ENCODE peak calls at places on chromosomes 2 and 18, in ten cellular contexts. R is uterus, S is stomach, M is kidney epithelial cell, A is PC-3, J is Caco-2, L is choroid plexus epithelial cell, D is HFF-Myc, Y is fibroblast of mammary gland, F is dorsolateral prefrontal cortex. I is an unnamed sample.

GRCh38 chr2:129872438-129872837 is 107.0 kb upstream of the RAB6C start:
- DNase-seq in A (no peak), M (no peak), L (no peak), J (no peak), F (no peak), D (no peak), S (no peak), Y (no peak), R (no peak), I (no peak)

GRCh38 chr2:219951111-219951510 is 323.7 kb downstream of the SLC4A3 start:
- DNase-seq in S (no peak), Y (no peak), R (no peak), A (no peak), J (no peak), L (no peak), M (no peak), F (no peak), D (no peak), I (no peak)

GRCh38 chr18:71405142-71405806 is 1116.4 kb downstream of the SOCS6 start:
- DNase-seq in D (no peak), M (no peak), F (no peak), R (no peak), A (no peak), L (no peak), J (no peak), S (no peak), Y (no peak), I (no peak)

GRCh38 chr2:88018969-88019368 is 2.6 kb upstream of the RNU2-63P start:
- DNase-seq in F (no peak), L (no peak), S (no peak), R (no peak), M (no peak), D (no peak), A (no peak), Y (no peak), J (no peak), I (no peak)

GRCh38 chr18:57915848-57916596 is 112.9 kb upstream of the ATP8B1 start:
- DNase-seq in Y (no peak), F (peak), R (no peak), S (no peak), L (no peak), A (no peak), M (no peak), D (no peak), J (no peak), I (no peak)

GRCh38 chr18:74689251-74689650 is 91.6 kb downstream of the ZNF407 start:
- DNase-seq in A (no peak), J (no peak), Y (peak), R (no peak), F (no peak), L (peak), D (peak), M (no peak), S (no peak), I (peak)

GRCh38 chr2:181563101-181563692 is 93.7 kb downstream of the CERKL start:
- DNase-seq in R (no peak), D (no peak), A (no peak), S (no peak), F (no peak), Y (peak), J (no peak), M (no peak), L (no peak), I (peak)

GRCh38 chr2:233031556-233032500 is 644 bp upstream of the NEU2 start:
- DNase-seq in D (no peak), J (no peak), F (no peak), M (no peak), L (no peak), R (no peak), Y (no peak), A (no peak), S (no peak), I (no peak)

GRCh38 chr2:176814740-176815367 is 397.7 kb upstream of the HNRNPA3 start:
- DNase-seq in M (no peak), R (no peak), Y (peak), S (no peak), L (peak), D (no peak), J (no peak), A (peak), F (no peak), I (peak)

GRCh38 chr2:109351164-109351756 is 222.3 kb downstream of the SH3RF3 start:
- DNase-seq in A (peak), S (peak), J (no peak), Y (peak), F (no peak), D (peak), L (no peak), M (peak), R (no peak), I (peak)

GRCh38 chr18:47677952-47678351 is 252.5 kb downstream of the SMAD2 start:
- DNase-seq in R (no peak), F (no peak), D (no peak), M (no peak), L (no peak), A (no peak), J (no peak), S (no peak), Y (no peak), I (no peak)

GRCh38 chr2:153101187-153101586 is 377.4 kb downstream of the RPRM start:
- DNase-seq in Y (no peak), L (no peak), S (no peak), M (peak), D (no peak), F (no peak), J (no peak), A (no peak), R (no peak), I (no peak)

GRCh38 chr2:136139601-136140000 is 21.7 kb upstream of the CXCR4 start:
- DNase-seq in Y (no peak), R (no peak), J (no peak), F (no peak), S (no peak), D (no peak), A (no peak), M (no peak), L (no peak), I (no peak)

GRCh38 chr18:59758837-59759236 is 61.6 kb upstream of the CCBE1 start:
- DNase-seq in F (no peak), L (no peak), J (no peak), Y (no peak), S (no peak), R (no peak), A (no peak), M (no peak), D (no peak), I (no peak)

GRCh38 chr2:98334439-98335078 is 11.7 kb upstream of the CNGA3 start:
- DNase-seq in S (no peak), Y (peak), J (no peak), A (peak), D (peak), R (no peak), F (no peak), L (peak), M (peak), I (peak)

GRCh38 chr2:85787981-85788340 is 34.2 kb downstream of the ATOH8 start:
- DNase-seq in Y (no peak), S (no peak), A (no peak), M (no peak), R (no peak), J (no peak), F (no peak), D (no peak), L (no peak), I (no peak)

GRCh38 chr18:12246849-12247808 is 7.0 kb upstream of the CIDEA start:
- DNase-seq in L (peak), M (no peak), D (no peak), J (no peak), F (no peak), A (no peak), R (no peak), S (no peak), Y (no peak), I (no peak)

GRCh38 chr2:240393831-240394410 is 41.5 kb upstream of the GPC1 start:
- DNase-seq in J (no peak), M (no peak), R (no peak), S (no peak), A (no peak), Y (peak), F (no peak), D (no peak), L (peak), I (no peak)

GRCh38 chr2:68027959-68028358 is 34.8 kb downstream of the C1D start:
- DNase-seq in S (no peak), L (no peak), R (no peak), D (no peak), Y (no peak), J (no peak), F (no peak), M (no peak), A (peak), I (peak)

GRCh38 chr2:163467206-163467605 is 268.6 kb downstream of the FIGN start:
- DNase-seq in M (no peak), F (no peak), D (no peak), J (no peak), A (no peak), Y (peak), L (no peak), S (no peak), R (no peak), I (no peak)

GRCh38 chr2:172089005-172089504 is 3.7 kb downstream of the DLX1 start:
- DNase-seq in A (no peak), L (no peak), D (no peak), F (no peak), S (no peak), M (no peak), J (no peak), R (no peak), Y (no peak), I (no peak)

GRCh38 chr2:26401739-26402541 is at the start of gene DRC1:
- DNase-seq in S (peak), D (peak), M (peak), J (peak), Y (peak), R (no peak), F (peak), A (no peak), L (peak), I (peak)

GRCh38 chr18:32276256-32276655 is 86.4 kb downstream of the MEP1B start:
- DNase-seq in F (no peak), A (no peak), D (no peak), L (no peak), M (no peak), S (no peak), R (no peak), J (no peak), Y (no peak), I (no peak)

GRCh38 chr2:194104687-194105086 is 1552.3 kb upstream of the SLC39A10 start:
- DNase-seq in J (no peak), M (no peak), D (no peak), A (no peak), S (no peak), L (no peak), R (no peak), Y (no peak), F (no peak), I (no peak)

GRCh38 chr2:86772626-86773025 is 18.1 kb downstream of the CD8A start:
- DNase-seq in F (no peak), Y (no peak), L (no peak), M (no peak), S (no peak), D (no peak), J (no peak), A (no peak), R (no peak), I (no peak)

GRCh38 chr2:101327863-101328394 is 19.4 kb upstream of the RNF149 start:
- DNase-seq in S (peak), D (no peak), R (no peak), J (peak), Y (no peak), L (no peak), A (peak), F (no peak), M (no peak), I (no peak)
- H3K4me3 ChIP-seq in S (no peak), D (no peak), R (no peak), J (no peak), Y (no peak), L (no peak), A (peak), F (no peak), M (no peak), I (no peak)

GRCh38 chr2:121816797-121817196 is 61.3 kb downstream of the TSN start:
- DNase-seq in J (no peak), A (no peak), L (no peak), S (no peak), D (no peak), Y (no peak), R (no peak), M (no peak), F (no peak), I (no peak)
- TF ChIP-seq CTCF in J (no peak), A (no peak), L (no peak), S (no peak), D (no peak), Y (no peak), R (no peak), M (no peak), F (no peak), I (no peak)

DNA sequence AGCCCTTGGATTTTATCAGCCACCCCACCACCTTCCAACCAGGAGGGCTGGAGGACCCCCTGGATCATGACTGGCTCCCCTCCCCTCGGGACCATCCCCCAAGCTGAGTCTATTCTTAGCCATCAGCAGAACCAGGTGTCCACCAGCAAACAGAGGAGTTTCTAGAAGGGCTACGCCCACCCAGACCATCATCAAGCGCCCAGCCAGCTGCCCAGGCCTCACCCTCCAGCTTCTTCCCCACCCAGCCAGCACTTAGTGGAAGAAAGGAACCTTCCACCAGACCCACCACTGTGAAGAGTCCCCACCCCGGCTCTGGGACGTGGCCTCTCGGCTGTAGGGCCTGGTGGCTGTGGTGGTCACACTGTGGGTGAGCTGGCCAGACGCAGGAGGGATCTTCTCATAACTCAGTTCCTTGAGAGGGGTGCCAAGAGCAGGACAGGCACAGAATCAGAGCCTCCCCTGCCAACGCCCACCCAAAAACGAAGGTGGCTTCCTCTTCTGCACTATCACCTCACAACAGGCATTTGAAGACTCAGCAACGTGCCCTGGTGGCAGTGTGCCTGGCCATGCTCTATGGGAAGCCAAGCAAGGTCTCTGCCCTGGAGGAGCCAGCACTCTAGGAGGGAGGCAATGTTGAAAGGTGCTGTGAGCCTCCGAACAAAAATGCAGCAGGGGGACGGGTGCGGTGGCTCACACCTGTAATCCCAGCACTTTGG is 19.0 kb downstream of the BIN1 start:
- DNase-seq in Y (no peak), F (no peak), R (no peak), S (no peak), A (no peak), D (no peak), J (no peak), M (no peak), L (no peak), I (no peak)
- H3K4me3 ChIP-seq in Y (peak), F (peak), R (no peak), S (no peak), A (no peak), D (peak), J (no peak), M (no peak), L (no peak), I (no peak)

GRCh38 chr18:76982038-76982437 is 150.5 kb downstream of the MBP start:
- DNase-seq in R (no peak), Y (no peak), J (no peak), S (no peak), F (no peak), M (no peak), D (no peak), A (no peak), L (no peak), I (no peak)

GRCh38 chr18:76983184-76983583 is 149.4 kb downstream of the MBP start:
- DNase-seq in F (peak), S (peak), Y (peak), J (peak), L (peak), M (peak), D (peak), R (peak), A (peak), I (peak)

GRCh38 chr18:76984193-76985155 is 148.1 kb downstream of the MBP start:
- DNase-seq in J (no peak), S (no peak), A (no peak), D (no peak), F (no peak), R (no peak), Y (no peak), M (no peak), L (no peak), I (no peak)

GRCh38 chr18:76985156-76985950 is 147.2 kb downstream of the MBP start:
- DNase-seq in A (no peak), J (no peak), Y (no peak), M (no peak), D (no peak), S (no peak), F (no peak), L (no peak), R (no peak), I (no peak)

DNA sequence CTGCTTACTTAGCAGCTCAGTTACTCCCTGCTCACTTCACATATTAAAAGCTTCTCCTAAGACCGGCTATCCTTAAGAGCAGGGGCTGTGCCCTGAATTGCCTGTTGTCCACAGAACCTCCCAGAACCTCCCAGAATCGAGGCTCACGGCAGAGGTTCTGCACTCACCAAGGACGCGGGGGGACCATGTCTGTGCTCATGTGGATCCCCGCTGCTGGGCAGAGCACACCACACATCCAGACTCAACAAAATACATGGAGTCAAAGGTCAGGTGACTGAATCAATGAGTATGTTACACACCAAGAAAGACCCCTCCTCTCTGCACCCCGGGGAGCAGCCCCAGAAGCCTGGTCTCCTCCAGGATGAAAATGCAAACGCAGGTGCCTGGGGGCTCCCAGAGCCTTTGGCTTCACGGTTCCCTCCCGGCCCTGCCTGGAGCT is 149.0 kb downstream of the MBP start:
- DNase-seq in R (no peak), J (no peak), Y (no peak), S (no peak), D (no peak), F (no peak), L (no peak), M (no peak), A (no peak), I (no peak)
- TF ChIP-seq CTCF in R (no peak), J (no peak), Y (no peak), S (no peak), D (no peak), F (no peak), L (no peak), M (no peak), A (no peak), I (no peak)

GRCh38 chr2:222291485-222291841 is 7.3 kb downstream of the PAX3 start:
- DNase-seq in D (no peak), R (no peak), Y (no peak), F (no peak), A (no peak), J (no peak), L (no peak), M (no peak), S (no peak), I (no peak)
- H3K4me3 ChIP-seq in D (no peak), R (no peak), Y (no peak), F (no peak), A (no peak), J (no peak), L (no peak), M (no peak), S (no peak), I (no peak)

DNA sequence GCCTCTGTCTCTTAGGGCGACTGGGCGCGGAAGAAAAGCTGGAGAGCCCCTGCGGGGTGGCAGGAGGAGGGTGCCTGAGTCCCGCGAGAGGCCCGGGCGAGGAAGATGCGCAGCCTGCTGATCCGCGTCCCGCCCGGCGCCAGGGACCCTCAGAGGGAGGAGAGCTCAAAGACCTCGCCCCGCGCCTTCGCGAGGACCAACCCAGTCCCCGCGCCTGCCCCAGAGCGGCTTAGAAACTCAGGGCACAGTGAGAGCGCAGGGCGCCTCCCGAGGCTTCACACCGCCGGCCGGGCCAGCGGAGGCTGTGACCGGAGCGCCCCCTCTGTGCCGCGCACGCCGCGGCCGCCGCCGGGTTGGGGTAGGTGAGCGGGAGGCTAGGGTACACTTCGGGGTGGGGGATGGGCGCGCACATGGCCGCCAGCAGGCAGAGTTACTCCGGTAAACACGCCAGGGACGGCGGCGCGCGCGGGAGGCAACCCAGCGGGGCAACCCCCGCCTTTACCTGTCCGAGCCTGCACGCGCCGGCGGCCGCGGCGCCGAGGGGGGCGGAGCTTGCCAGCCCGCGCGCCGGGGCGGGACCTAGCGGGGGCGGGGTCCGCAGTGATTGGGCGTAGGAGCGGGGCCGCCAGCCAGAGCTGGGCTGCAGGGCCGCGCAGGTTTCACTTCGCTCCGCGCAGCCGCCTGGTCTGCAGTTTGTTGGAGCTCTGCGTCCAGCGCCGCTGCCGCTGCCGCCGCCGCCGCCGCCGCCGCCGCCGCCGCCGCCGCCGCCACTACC is at the start of gene BCL2L11:
- DNase-seq in F (peak), A (peak), D (peak), S (peak), Y (peak), R (peak), J (peak), L (peak), M (no peak), I (peak)
- TF ChIP-seq CTCF in F (peak), A (peak), D (peak), S (no peak), Y (no peak), R (no peak), J (peak), L (no peak), M (no peak), I (no peak)

I was measured in fibroblast of the aortic adventitia.